ENCODE peak calls at places on chromosome 6, in ten cellular contexts. C is heart right ventricle, I is cardiac muscle cell, N is HCT116, A is omental fat pad, E is GM23338, K is Peyer's patch, R is foreskin fibroblast, Y is WTC11, U is K562. D is an unnamed sample.

GRCh38 chr6:131470549-131470948 is 102.5 kb upstream of the ARG1 start:
- DNase-seq in C (no peak), I (no peak), N (no peak), A (no peak), E (no peak), K (no peak), R (no peak), Y (no peak), U (no peak), D (no peak)

GRCh38 chr6:16762547-16763477 is 1.6 kb upstream of the ATXN1 start:
- DNase-seq in C (peak), I (peak), N (peak), A (no peak), E (peak), K (peak), R (peak), Y (peak), U (peak), D (peak)

GRCh38 chr6:24492475-24492874 is 2.3 kb upstream of the ALDH5A1 start:
- DNase-seq in C (no peak), I (peak), N (no peak), A (no peak), E (peak), K (peak), R (no peak), Y (peak), U (peak), D (no peak)

GRCh38 chr6:38806271-38806670 is 91.2 kb downstream of the DNAH8 start:
- DNase-seq in C (no peak), I (no peak), N (no peak), A (no peak), E (peak), K (no peak), R (no peak), Y (no peak), U (no peak), D (no peak)

GRCh38 chr6:20707166-20707485 is 172.9 kb downstream of the CDKAL1 start:
- DNase-seq in C (no peak), I (no peak), N (no peak), A (no peak), E (no peak), K (no peak), R (no peak), Y (no peak), U (no peak), D (no peak)

GRCh38 chr6:98824907-98825601 is 9.3 kb upstream of the POU3F2 start:
- DNase-seq in C (no peak), I (no peak), N (no peak), A (no peak), E (peak), K (no peak), R (no peak), Y (peak), U (no peak), D (no peak)

GRCh38 chr6:56752009-56752408 is 109.3 kb upstream of the DST start:
- DNase-seq in C (no peak), I (no peak), N (no peak), A (no peak), E (peak), K (no peak), R (peak), Y (no peak), U (no peak), D (no peak)

GRCh38 chr6:53793318-53793975 is 1.4 kb upstream of the LRRC1 start:
- DNase-seq in C (peak), I (peak), N (peak), A (no peak), E (peak), K (peak), R (peak), Y (peak), U (no peak), D (no peak)

GRCh38 chr6:107186047-107186446 is 70.7 kb upstream of the BEND3 start:
- DNase-seq in C (no peak), I (no peak), N (no peak), A (no peak), E (no peak), K (no peak), R (no peak), Y (no peak), U (no peak), D (no peak)

DNA sequence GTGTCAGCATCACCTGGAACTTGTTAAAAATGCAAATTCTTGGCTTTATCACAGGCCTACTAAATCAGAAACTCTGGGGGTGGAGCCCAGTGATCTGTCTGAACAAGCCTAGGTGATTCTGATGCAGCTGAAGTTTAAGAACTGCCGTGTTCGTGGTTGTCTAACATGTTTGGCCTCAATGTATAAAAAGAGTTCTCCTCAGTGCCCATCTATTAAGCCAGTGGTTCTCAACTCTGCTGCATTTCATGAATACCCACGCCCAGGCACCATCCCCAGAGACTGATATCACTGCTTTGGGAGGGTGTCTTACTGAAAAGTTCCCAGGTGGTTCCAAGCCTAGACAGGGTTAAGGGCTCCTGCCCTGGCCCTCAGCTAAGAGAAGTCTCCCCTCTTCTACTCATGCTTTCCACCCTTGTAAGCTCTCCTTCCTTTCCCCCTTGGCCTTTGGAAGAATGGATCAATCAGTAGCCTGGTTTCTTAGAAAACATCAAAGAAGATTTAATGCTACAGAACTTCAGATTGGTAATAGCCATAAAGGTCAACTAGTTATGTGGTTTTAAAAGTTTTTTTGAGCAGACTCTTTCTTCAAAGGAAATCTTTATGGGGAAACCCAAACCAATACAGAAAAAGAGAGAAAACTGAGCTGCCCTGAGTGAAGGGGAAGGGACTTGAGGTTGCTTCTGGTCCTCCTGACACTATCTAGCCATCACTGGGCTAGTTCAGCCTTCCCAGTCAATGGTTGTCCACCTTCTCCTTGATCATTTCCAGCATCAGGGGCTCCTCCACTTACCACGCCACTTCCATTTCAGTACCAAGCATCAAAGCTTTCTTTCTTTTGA is 38.9 kb upstream of the TNFAIP3 start:
- DNase-seq in C (no peak), I (no peak), N (no peak), A (no peak), E (no peak), K (no peak), R (no peak), Y (no peak), U (no peak), D (no peak)
- TF ChIP-seq CTCF in C (no peak), I (no peak), N (no peak), A (no peak), E (no peak), K (no peak), R (no peak), Y (no peak), U (no peak), D (no peak)

GRCh38 chr6:101120747-101121146 is 239.6 kb upstream of the ASCC3 start:
- DNase-seq in C (no peak), I (no peak), N (no peak), A (no peak), E (no peak), K (no peak), R (no peak), Y (no peak), U (no peak), D (no peak)

GRCh38 chr6:101113468-101114260 is 232.5 kb upstream of the ASCC3 start:
- DNase-seq in C (no peak), I (no peak), N (no peak), A (no peak), E (no peak), K (no peak), R (no peak), Y (no peak), U (no peak), D (no peak)

GRCh38 chr6:101110814-101111213 is 229.7 kb upstream of the ASCC3 start:
- DNase-seq in C (no peak), I (no peak), N (no peak), A (no peak), E (no peak), K (no peak), R (peak), Y (no peak), U (no peak), D (no peak)

GRCh38 chr6:101117397-101118185 is 236.5 kb upstream of the ASCC3 start:
- DNase-seq in C (no peak), I (peak), N (no peak), A (no peak), E (peak), K (no peak), R (no peak), Y (peak), U (no peak), D (no peak)

DNA sequence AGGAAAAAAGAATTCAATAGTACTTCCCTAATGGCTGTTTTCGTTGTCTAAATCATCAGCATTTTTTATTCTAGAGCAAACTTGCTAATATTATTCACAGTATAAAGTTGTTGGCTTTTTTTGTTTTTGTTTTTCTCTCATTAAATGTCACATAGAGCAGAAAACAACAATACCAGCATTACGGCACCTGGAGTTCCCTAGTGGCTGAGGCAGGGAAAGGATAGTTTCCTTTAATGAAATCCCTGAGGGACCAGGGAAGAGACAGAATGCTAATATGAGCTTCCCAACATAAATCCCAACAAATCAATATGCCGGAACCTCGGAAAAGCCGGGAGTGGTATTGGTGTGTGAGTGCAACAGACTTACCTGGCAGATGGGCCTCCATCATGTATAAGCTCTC is 235.2 kb upstream of the ASCC3 start:
- DNase-seq in C (no peak), I (no peak), N (no peak), A (no peak), E (peak), K (no peak), R (no peak), Y (no peak), U (no peak), D (no peak)
- TF ChIP-seq CTCF in C (no peak), I (no peak), N (no peak), A (no peak), E (no peak), K (no peak), R (no peak), Y (no peak), U (no peak), D (no peak)

GRCh38 chr6:154410619-154411044 is 54.0 kb upstream of the IPCEF1 start:
- DNase-seq in C (peak), I (peak), N (peak), A (no peak), E (peak), K (no peak), R (peak), Y (no peak), U (no peak), D (no peak)

GRCh38 chr6:154411076-154411475 is 54.5 kb upstream of the IPCEF1 start:
- DNase-seq in C (no peak), I (no peak), N (no peak), A (no peak), E (no peak), K (no peak), R (no peak), Y (no peak), U (no peak), D (no peak)

GRCh38 chr6:154410215-154410614 is 53.6 kb upstream of the IPCEF1 start:
- DNase-seq in C (no peak), I (no peak), N (no peak), A (no peak), E (no peak), K (no peak), R (no peak), Y (no peak), U (no peak), D (no peak)

GRCh38 chr6:154407440-154407839 is 50.8 kb upstream of the IPCEF1 start:
- DNase-seq in C (no peak), I (no peak), N (no peak), A (no peak), E (no peak), K (no peak), R (no peak), Y (no peak), U (no peak), D (no peak)

GRCh38 chr6:154408906-154409500 is 52.4 kb upstream of the IPCEF1 start:
- DNase-seq in C (no peak), I (no peak), N (no peak), A (no peak), E (peak), K (no peak), R (peak), Y (no peak), U (no peak), D (no peak)
- TF ChIP-seq CTCF in C (peak), I (peak), N (peak), A (no peak), E (peak), K (no peak), R (peak), Y (no peak), U (no peak), D (peak)

DNA sequence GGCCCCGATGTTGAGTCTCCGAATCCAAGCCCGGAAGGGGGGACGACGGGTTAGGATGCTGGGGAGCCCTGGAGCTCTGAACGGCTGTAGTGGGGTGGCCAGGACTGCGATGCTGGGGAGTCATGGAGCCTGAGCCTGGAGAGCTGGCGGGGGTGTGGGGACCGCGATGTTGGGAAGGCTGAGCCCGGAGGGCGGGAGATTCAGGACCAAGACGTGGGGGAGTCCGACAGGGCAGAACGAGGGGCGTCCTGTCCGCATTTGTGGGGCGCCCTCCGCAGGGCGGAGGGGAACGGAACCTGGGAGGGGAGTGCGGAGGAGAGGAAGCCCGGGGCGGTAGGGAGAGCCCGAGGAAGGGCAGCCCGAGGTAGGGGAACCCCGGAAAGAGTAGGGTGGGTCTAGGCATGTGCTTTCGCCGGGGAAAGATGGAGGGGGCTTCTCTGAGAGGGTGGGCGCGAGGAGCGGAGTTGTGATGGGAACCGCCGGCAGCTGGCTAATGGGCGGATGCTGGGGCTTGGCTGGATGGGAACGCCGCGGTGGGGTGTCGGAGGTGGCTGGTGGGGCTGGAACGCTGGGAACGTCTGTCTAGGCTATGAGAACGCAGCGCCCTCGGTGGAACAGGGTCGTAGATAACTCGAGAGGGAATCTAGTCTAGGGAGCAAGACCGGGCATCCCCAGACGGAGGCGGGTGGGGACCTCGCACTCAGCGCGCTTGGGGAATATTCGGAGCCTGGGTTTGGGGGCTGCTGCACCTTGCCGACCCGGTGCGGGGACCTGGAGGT is 681 bp downstream of the PAQR8 start:
- DNase-seq in C (peak), I (peak), N (no peak), A (peak), E (peak), K (peak), R (no peak), Y (peak), U (peak), D (peak)
- TF ChIP-seq CTCF in C (peak), I (no peak), N (no peak), A (no peak), E (peak), K (no peak), R (peak), Y (no peak), U (peak), D (peak)

DNA sequence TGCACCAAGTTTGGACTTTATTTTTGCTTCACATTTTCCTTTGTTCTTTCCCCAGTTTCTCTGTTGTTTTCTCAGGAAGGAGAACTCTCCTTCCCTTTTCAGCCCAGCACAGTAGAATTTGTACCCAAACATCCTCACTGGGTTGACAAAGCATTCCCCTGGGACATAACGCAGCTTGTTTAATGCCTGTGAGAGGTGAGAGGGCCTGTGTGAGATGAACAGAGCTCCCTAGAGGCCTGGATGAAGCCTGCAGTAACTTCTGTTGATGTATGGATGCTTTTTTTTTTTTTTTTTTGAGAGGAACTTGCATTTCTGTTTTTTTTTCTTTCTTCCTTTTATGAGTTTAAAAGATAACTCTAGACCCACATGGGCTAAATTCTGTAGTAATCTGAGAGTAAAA is 104.9 kb upstream of the SLC22A23 start:
- DNase-seq in C (no peak), I (peak), N (no peak), A (no peak), E (peak), K (no peak), R (no peak), Y (no peak), U (no peak), D (no peak)
- TF ChIP-seq CTCF in C (no peak), I (peak), N (no peak), A (no peak), E (peak), K (no peak), R (peak), Y (no peak), U (no peak), D (no peak)

DNA sequence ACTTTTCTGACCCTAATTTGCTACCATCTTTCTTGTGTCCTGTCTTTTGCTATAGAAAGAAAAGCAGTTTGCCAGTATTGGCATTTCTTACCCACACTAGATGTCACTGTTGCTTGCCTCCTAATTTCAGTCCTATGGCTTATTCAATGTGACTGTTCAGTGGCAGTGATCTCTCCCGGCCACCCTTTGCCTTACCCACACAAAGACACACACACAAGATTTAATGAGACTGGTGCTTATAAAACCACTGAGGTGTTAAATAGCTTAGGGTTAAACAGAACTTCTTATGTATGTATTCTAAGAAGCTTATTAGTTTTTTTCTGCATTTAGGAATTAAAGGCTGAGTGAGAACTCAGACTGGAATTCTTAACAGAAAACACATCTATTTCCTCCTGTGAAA is 233.6 kb upstream of the ASCC3 start:
- DNase-seq in C (peak), I (peak), N (peak), A (no peak), E (peak), K (no peak), R (peak), Y (no peak), U (no peak), D (no peak)
- TF ChIP-seq CTCF in C (peak), I (peak), N (peak), A (no peak), E (peak), K (no peak), R (peak), Y (no peak), U (no peak), D (no peak)

D was measured in CD14-positive monocyte.